ENCODE peak calls at places on chromosomes 7 and 10, in seven cellular contexts. H is CD8-positive, alpha-beta T cell; U is GM12878; P is fibroblast of lung; O is SK-N-SH; N is hepatocyte; B is neuronal stem cell. X is an unnamed sample. For H3K4me1, the result is how much of the 10 kb centered on the place peaks cover.

GRCh38 chr7:2462731-2463130 is 13.5 kb downstream of the GRIFIN start:
- DNase-seq in H (no peak), U (no peak), P (no peak), O (no peak), N (no peak), B (no peak), X (no peak)

GRCh38 chr10:12844796-12845524 is 156.6 kb downstream of the CCDC3 start:
- DNase-seq in H (no peak), U (no peak), P (peak), O (peak), N (peak), B (no peak), X (peak)

GRCh38 chr10:90849956-90850749 is 7.7 kb downstream of the HTR7 start:
- DNase-seq in H (no peak), U (no peak), P (peak), O (no peak), N (no peak), B (no peak), X (peak)

GRCh38 chr10:3169738-3170137 is 2.8 kb downstream of the PITRM1 start:
- DNase-seq in H (no peak), U (no peak), P (no peak), O (no peak), N (no peak), B (no peak), X (no peak)

GRCh38 chr7:73920406-73921134 is 59.6 kb downstream of the TMEM270 start:
- DNase-seq in H (no peak), U (no peak), P (no peak), O (peak), N (no peak), B (no peak), X (no peak)

GRCh38 chr7:129376076-129376777 is 58.0 kb upstream of the STRIP2 start:
- DNase-seq in H (no peak), U (no peak), P (peak), O (peak), N (peak), B (no peak), X (peak)

GRCh38 chr7:92880212-92881090 is 44.1 kb upstream of the CDK6 start:
- DNase-seq in H (no peak), U (no peak), P (peak), O (peak), N (peak), B (no peak), X (no peak)

GRCh38 chr7:149723082-149723767 is 50.2 kb downstream of the ZNF467 start:
- DNase-seq in H (no peak), U (no peak), P (no peak), O (no peak), N (no peak), B (no peak), X (no peak)

GRCh38 chr10:124636271-124636993 is 107.7 kb downstream of the FAM53B start:
- DNase-seq in H (no peak), U (no peak), P (no peak), O (no peak), N (no peak), B (no peak), X (no peak)

GRCh38 chr7:156842740-156843140 is 50.2 kb downstream of the LMBR1 start:
- DNase-seq in H (no peak), U (no peak), P (no peak), O (peak), N (no peak), B (no peak), X (peak)

GRCh38 chr7:45021604-45022296 is 21.7 kb downstream of the CCM2 start:
- DNase-seq in H (no peak), U (peak), P (peak), O (no peak), N (no peak), B (no peak), X (peak)

GRCh38 chr7:106731637-106732036 is 70.7 kb upstream of the CCDC71L start:
- DNase-seq in H (no peak), U (no peak), P (peak), O (no peak), N (no peak), B (no peak), X (no peak)

GRCh38 chr7:82105463-82105862 is 335.6 kb upstream of the HGF start:
- DNase-seq in H (no peak), U (no peak), P (peak), O (no peak), N (no peak), B (no peak), X (peak)

GRCh38 chr7:124954766-124955165 is 25.1 kb upstream of the POT1 start:
- DNase-seq in H (no peak), U (no peak), P (no peak), O (no peak), N (no peak), B (no peak), X (no peak)

GRCh38 chr10:101570764-101571572 is 17.1 kb downstream of the POLL start:
- DNase-seq in H (no peak), U (no peak), P (no peak), O (peak), N (no peak), B (no peak), X (no peak)

GRCh38 chr7:127485482-127485881 is 93.0 kb upstream of the ZNF800 start:
- DNase-seq in H (no peak), U (no peak), P (no peak), O (no peak), N (no peak), B (no peak), X (no peak)

GRCh38 chr10:123678376-123678775 is 12.2 kb downstream of the GPR26 start:
- DNase-seq in H (no peak), U (no peak), P (no peak), O (no peak), N (no peak), B (no peak), X (no peak)

GRCh38 chr7:91776166-91776565 is 104.3 kb downstream of the MTERF1 start:
- DNase-seq in H (no peak), U (no peak), P (no peak), O (no peak), N (no peak), B (no peak), X (no peak)

GRCh38 chr7:4020086-4020485 is 662.0 kb upstream of the FOXK1 start:
- DNase-seq in H (no peak), U (no peak), P (no peak), O (no peak), N (no peak), B (no peak), X (no peak)

GRCh38 chr10:30387646-30388243 is 38.7 kb upstream of the MTPAP start:
- DNase-seq in H (no peak), U (no peak), P (no peak), O (no peak), N (no peak), B (no peak), X (peak)

GRCh38 chr7:31104361-31105255 is 52.5 kb downstream of the ADCYAP1R1 start:
- DNase-seq in H (no peak), U (no peak), P (no peak), O (no peak), N (no peak), B (no peak), X (no peak)

GRCh38 chr7:74173074-74173473 is 1.1 kb upstream of the EIF4H start:
- DNase-seq in H (no peak), U (no peak), P (no peak), O (no peak), N (no peak), B (no peak), X (no peak)

GRCh38 chr10:4174197-4174596 is 389.2 kb upstream of the KLF6 start:
- DNase-seq in H (no peak), U (no peak), P (no peak), O (peak), N (no peak), B (no peak), X (no peak)

GRCh38 chr10:18179901-18180300 is 39.7 kb downstream of the CACNB2 start:
- DNase-seq in H (no peak), U (no peak), P (peak), O (no peak), N (peak), B (no peak), X (no peak)

GRCh38 chr7:105935250-105935649 is 27.8 kb upstream of the CDHR3 start:
- DNase-seq in H (no peak), U (no peak), P (no peak), O (no peak), N (no peak), B (no peak), X (no peak)

GRCh38 chr10:8481718-8482504 is 427.4 kb downstream of the GATA3 start:
- DNase-seq in H (no peak), U (no peak), P (no peak), O (no peak), N (no peak), B (no peak), X (no peak)

GRCh38 chr7:24728503-24729364 is 28.5 kb downstream of the GSDME start:
- DNase-seq in H (no peak), U (no peak), P (peak), O (no peak), N (no peak), B (no peak), X (no peak)

GRCh38 chr7:149220534-149220933 is 18.9 kb upstream of the ZNF212 start:
- DNase-seq in H (no peak), U (no peak), P (no peak), O (peak), N (no peak), B (no peak), X (peak)

GRCh38 chr10:29725133-29725720 is 90.5 kb upstream of the SVIL start:
- DNase-seq in H (no peak), U (no peak), P (no peak), O (peak), N (peak), B (no peak), X (no peak)

GRCh38 chr10:131621784-131622624 is 278.8 kb upstream of the PPP2R2D start:
- DNase-seq in H (no peak), U (no peak), P (no peak), O (no peak), N (no peak), B (no peak), X (no peak)

GRCh38 chr10:20883552-20883951 is 13.6 kb downstream of the NEBL start:
- DNase-seq in H (no peak), U (no peak), P (no peak), O (no peak), N (no peak), B (no peak), X (no peak)

GRCh38 chr10:127802532-127803055 is 65.6 kb downstream of the FOXI2 start:
- DNase-seq in H (no peak), U (no peak), P (no peak), O (no peak), N (no peak), B (no peak), X (no peak)

GRCh38 chr10:96271017-96271815 is at the start of gene BLNK:
- DNase-seq in H (no peak), U (peak), P (peak), O (no peak), N (peak), B (no peak), X (peak)

GRCh38 chr10:6918305-6918704 is 338.2 kb upstream of the PRKCQ start:
- DNase-seq in H (peak), U (no peak), P (peak), O (peak), N (no peak), B (no peak), X (no peak)

GRCh38 chr7:20199015-20199737 is 18.0 kb downstream of the MACC1 start:
- DNase-seq in H (no peak), U (peak), P (peak), O (peak), N (peak), B (no peak), X (peak)

GRCh38 chr10:1762066-1762465 is 24.7 kb upstream of the ADARB2 start:
- DNase-seq in H (no peak), U (no peak), P (no peak), O (no peak), N (no peak), B (peak), X (no peak)

GRCh38 chr7:116877443-116878217 is 15.2 kb downstream of the CAPZA2 start:
- DNase-seq in H (no peak), U (no peak), P (no peak), O (no peak), N (no peak), B (no peak), X (no peak)

GRCh38 chr7:116872026-116872425 is 9.6 kb downstream of the CAPZA2 start:
- DNase-seq in H (no peak), U (no peak), P (no peak), O (no peak), N (no peak), B (no peak), X (no peak)

GRCh38 chr7:116871061-116871700 is 8.8 kb downstream of the CAPZA2 start:
- DNase-seq in H (no peak), U (no peak), P (no peak), O (no peak), N (no peak), B (no peak), X (no peak)

GRCh38 chr7:116876664-116877442 is 14.5 kb downstream of the CAPZA2 start:
- DNase-seq in H (no peak), U (no peak), P (peak), O (peak), N (peak), B (no peak), X (no peak)

GRCh38 chr7:116873619-116874018 is 11.2 kb downstream of the CAPZA2 start:
- DNase-seq in H (no peak), U (no peak), P (no peak), O (no peak), N (no peak), B (no peak), X (no peak)
- H3K4me1 ChIP-seq in H (under half), U (under half), P (under half), O (under half), N (under half), B (under half), X (under half)

GRCh38 chr7:43647772-43648643 is 65.1 kb downstream of the STK17A start:
- DNase-seq in H (no peak), U (peak), P (peak), O (peak), N (peak), B (no peak), X (peak)

GRCh38 chr7:43646603-43647313 is 63.9 kb downstream of the STK17A start:
- DNase-seq in H (no peak), U (no peak), P (peak), O (peak), N (no peak), B (no peak), X (no peak)

GRCh38 chr7:43643842-43644241 is 60.9 kb downstream of the STK17A start:
- DNase-seq in H (no peak), U (no peak), P (no peak), O (no peak), N (no peak), B (no peak), X (no peak)

GRCh38 chr7:43647314-43647691 is 64.4 kb downstream of the STK17A start:
- DNase-seq in H (no peak), U (no peak), P (peak), O (no peak), N (no peak), B (peak), X (no peak)

GRCh38 chr7:43645699-43646226 is 62.9 kb downstream of the STK17A start:
- DNase-seq in H (no peak), U (no peak), P (no peak), O (no peak), N (no peak), B (no peak), X (no peak)
- H3K4me1 ChIP-seq in H (half or more), U (under half), P (under half), O (half or more), N (under half), B (under half), X (under half)

GRCh38 chr10:11677480-11677879 is 64.7 kb upstream of the ECHDC3 start:
- DNase-seq in H (no peak), U (no peak), P (no peak), O (no peak), N (no peak), B (no peak), X (no peak)
- H3K4me1 ChIP-seq in H (under half), U (half or more), P (under half), O (under half), N (under half), B (under half), X (under half)

DNA sequence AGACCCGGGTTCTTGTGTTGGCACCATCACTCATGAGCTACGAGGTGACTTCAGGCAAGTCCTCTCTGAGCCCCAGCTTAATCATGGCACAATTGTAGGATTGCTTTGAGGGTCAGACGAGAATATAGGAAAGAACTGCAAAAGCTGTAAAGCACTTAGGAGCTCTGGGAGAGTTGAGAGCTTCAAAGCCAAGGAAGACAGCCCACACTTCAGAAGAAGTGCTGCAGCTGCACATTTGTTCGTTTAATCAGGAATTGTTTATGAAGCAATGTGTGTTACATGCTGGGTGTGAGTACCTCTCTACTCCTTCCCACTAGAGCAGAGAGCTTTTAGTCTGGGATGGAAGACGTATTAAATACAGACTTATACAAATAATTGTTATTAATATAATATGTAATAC is 4.4 kb downstream of the FBH1 start:
- DNase-seq in H (no peak), U (no peak), P (no peak), O (no peak), N (no peak), B (no peak), X (no peak)
- H3K4me1 ChIP-seq in H (under half), U (under half), P (under half), O (under half), N (under half), B (under half), X (under half)

GRCh38 chr7:143252002-143252401 is 11.2 kb upstream of the GSTK1 start:
- DNase-seq in H (no peak), U (no peak), P (no peak), O (no peak), N (no peak), B (no peak), X (no peak)
- H3K4me1 ChIP-seq in H (under half), U (under half), P (under half), O (under half), N (under half), B (under half), X (under half)

GRCh38 chr10:89504691-89505090 is 30.7 kb downstream of the SLC16A12 start:
- DNase-seq in H (no peak), U (no peak), P (no peak), O (no peak), N (no peak), B (no peak), X (no peak)
- H3K4me1 ChIP-seq in H (under half), U (under half), P (under half), O (under half), N (under half), B (under half), X (under half)

DNA sequence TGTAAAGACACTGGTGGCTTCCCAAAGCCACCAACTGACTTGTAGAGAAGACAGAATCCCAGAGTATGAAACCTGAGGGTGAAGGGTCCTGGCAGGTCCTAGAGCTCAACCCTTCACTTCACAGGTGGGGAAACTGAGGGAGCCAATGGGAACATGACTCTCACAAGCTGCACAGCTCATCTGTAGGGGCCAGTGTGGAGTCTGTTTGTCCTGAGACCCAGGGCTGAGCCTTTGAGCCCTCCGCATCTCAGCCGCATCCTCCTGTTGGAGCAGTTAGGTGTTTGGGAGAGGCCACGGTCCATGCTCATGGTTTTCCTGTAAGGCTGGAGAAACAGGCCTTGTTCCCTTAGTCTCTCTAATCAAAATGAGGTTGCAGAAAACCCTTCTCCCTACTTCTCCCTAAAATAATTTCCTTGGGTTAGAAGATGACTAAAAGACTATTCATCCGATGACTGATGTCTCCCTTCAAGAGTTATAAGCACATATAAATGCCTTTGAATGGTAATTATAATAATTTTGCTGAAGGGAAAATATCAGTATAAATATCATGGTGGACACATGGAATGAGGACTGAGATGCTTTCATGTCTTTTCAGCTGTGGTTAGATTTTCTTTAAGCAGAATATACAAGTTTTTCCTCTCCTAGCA is 10.3 kb downstream of the HTRA1 start:
- DNase-seq in H (no peak), U (no peak), P (no peak), O (no peak), N (no peak), B (no peak), X (no peak)
- H3K4me1 ChIP-seq in H (under half), U (under half), P (under half), O (under half), N (under half), B (under half), X (under half)

DNA sequence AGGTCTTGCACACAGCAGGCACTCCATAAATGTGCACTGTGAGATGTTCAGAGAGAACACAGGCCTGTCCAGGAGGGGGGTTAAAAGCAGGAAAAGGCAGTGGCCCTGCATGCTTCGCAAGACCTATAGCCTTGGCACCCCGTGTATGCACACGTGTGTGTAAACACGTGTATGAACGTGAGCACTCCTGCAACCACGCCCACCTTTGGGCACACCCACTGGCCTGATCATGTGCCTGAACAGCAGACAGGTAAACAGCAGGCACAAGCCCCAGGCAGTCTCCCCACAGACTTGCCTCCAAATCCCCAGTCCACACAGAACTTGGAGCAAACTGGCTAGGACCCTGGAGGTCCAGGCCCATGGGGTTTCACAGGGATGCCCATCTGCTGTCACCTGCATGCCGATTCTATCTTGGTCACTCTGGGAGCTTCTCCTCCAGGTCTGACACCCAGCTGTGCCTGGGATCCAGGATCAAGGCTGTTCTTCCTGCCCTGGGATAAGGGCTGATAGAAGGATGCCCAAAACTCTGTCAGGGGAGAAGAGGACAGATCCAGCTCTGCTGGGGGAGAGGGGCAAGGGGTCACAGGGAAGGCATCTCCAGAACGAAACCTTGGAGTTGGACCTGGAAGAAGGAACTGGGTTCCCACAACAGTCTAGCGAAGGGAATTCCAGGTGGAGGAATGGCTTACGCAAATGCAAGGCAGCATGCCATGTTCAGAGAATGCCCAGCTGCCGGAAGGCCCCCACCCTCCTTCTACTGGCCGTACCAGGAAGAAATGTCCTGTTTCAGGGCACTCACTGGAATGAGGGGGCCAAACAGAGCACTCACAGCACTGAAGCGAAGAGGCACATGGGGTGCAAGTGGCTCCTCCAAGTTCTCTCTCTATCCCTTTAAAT is 14.3 kb upstream of the ZMIZ1 start:
- DNase-seq in H (no peak), U (no peak), P (no peak), O (no peak), N (peak), B (no peak), X (no peak)
- H3K4me1 ChIP-seq in H (under half), U (under half), P (under half), O (under half), N (under half), B (under half), X (under half)

X was measured in foreskin keratinocyte.